ENCODE peak calls at places on chromosomes 1 and 21, in seven cellular contexts. A is mammary epithelial cell, O is suprapubic skin, N is neural crest cell, I is left lung, S is foreskin fibroblast, W is sigmoid colon. J is an unnamed sample.

GRCh38 chr1:222071313-222071886 is 329.5 kb upstream of the DUSP10 start:
- DNase-seq in O (no peak), I (no peak), N (no peak), W (no peak), S (peak), A (no peak), J (no peak)

GRCh38 chr1:9135145-9135836 is 6.4 kb upstream of the GPR157 start:
- DNase-seq in I (no peak), O (no peak), W (no peak), N (no peak), A (no peak), S (no peak), J (no peak)

GRCh38 chr21:20882462-20883415 is 115.5 kb upstream of the NCAM2 start:
- DNase-seq in N (peak), S (peak), W (no peak), O (no peak), I (no peak), A (no peak), J (no peak)

GRCh38 chr1:65440915-65441314 is 20.4 kb downstream of the LEPR start:
- DNase-seq in I (no peak), S (peak), W (no peak), A (no peak), O (no peak), N (no peak), J (no peak)

GRCh38 chr1:150869683-150870082 is 6.7 kb downstream of the ARNT start:
- DNase-seq in S (no peak), I (no peak), A (no peak), N (no peak), O (no peak), W (no peak), J (no peak)

GRCh38 chr1:99606306-99606705 is 39.6 kb upstream of the PALMD start:
- DNase-seq in A (no peak), I (no peak), O (no peak), S (peak), N (no peak), W (no peak), J (no peak)

GRCh38 chr1:107782192-107782845 is 182.7 kb downstream of the VAV3 start:
- DNase-seq in A (peak), I (no peak), W (no peak), S (peak), O (no peak), N (peak), J (no peak)

GRCh38 chr1:110605901-110606783 is at the start of gene KCNA2:
- DNase-seq in S (peak), W (peak), I (peak), A (no peak), O (peak), N (peak), J (peak)

GRCh38 chr1:183600136-183600535 is 9.9 kb upstream of the NCF2 start:
- DNase-seq in I (no peak), W (no peak), A (peak), S (peak), N (no peak), O (no peak), J (no peak)

GRCh38 chr1:25099343-25099951 is 132.9 kb downstream of the SYF2 start:
- DNase-seq in W (no peak), I (no peak), N (no peak), S (no peak), A (no peak), O (no peak), J (no peak)

GRCh38 chr1:219119839-219120238 is 53.8 kb upstream of the LYPLAL1 start:
- DNase-seq in N (no peak), S (peak), O (no peak), W (no peak), A (no peak), I (no peak), J (no peak)

GRCh38 chr1:38730511-38731397 is 128.8 kb downstream of the RRAGC start:
- DNase-seq in S (no peak), I (no peak), W (no peak), N (no peak), A (peak), O (no peak), J (no peak)

GRCh38 chr1:28296401-28297220 is 32.2 kb upstream of the MED18 start:
- DNase-seq in A (no peak), W (peak), N (peak), O (no peak), S (peak), I (no peak), J (peak)

GRCh38 chr21:7947422-7947821 is 2574.0 kb upstream of the TPTE start:
- DNase-seq in S (no peak), O (no peak), N (no peak), I (no peak), A (no peak), W (no peak), J (no peak)

GRCh38 chr1:31674626-31675025 is 29.2 kb downstream of the COL16A1 start:
- DNase-seq in W (no peak), N (no peak), I (no peak), O (no peak), A (no peak), S (peak), J (no peak)

GRCh38 chr1:111628153-111628552 is 8.6 kb downstream of the RAP1A start:
- DNase-seq in I (no peak), A (no peak), N (no peak), W (no peak), S (no peak), O (no peak), J (no peak)

GRCh38 chr1:156172696-156173470 is 19.5 kb downstream of the SEMA4A start:
- DNase-seq in A (no peak), W (peak), N (no peak), I (peak), O (no peak), S (no peak), J (no peak)
- TF ChIP-seq CTCF in A (no peak), W (no peak), N (no peak), I (no peak), O (no peak), S (no peak), J (no peak)

GRCh38 chr1:220123889-220124288 is 30.0 kb downstream of the IARS2 start:
- DNase-seq in A (no peak), O (no peak), N (peak), W (no peak), S (no peak), I (no peak), J (no peak)
- TF ChIP-seq CTCF in A (peak), O (no peak), N (peak), W (no peak), S (peak), I (no peak), J (peak)

GRCh38 chr1:235872270-235872669 is 5.6 kb upstream of the LYST start:
- DNase-seq in N (no peak), W (no peak), A (no peak), O (no peak), I (no peak), S (no peak), J (no peak)

GRCh38 chr1:235875236-235875635 is 8.5 kb upstream of the LYST start:
- DNase-seq in N (no peak), A (no peak), I (no peak), W (no peak), S (no peak), O (no peak), J (no peak)

GRCh38 chr1:235874226-235874625 is 7.5 kb upstream of the LYST start:
- DNase-seq in O (no peak), N (no peak), S (no peak), A (no peak), I (no peak), W (no peak), J (no peak)

GRCh38 chr1:235873045-235873444 is 6.3 kb upstream of the LYST start:
- DNase-seq in W (no peak), O (no peak), A (no peak), N (no peak), S (no peak), I (no peak), J (no peak)

GRCh38 chr1:235873571-235873970 is 6.9 kb upstream of the LYST start:
- DNase-seq in S (no peak), A (no peak), O (no peak), W (no peak), N (no peak), I (no peak), J (no peak)
- TF ChIP-seq CTCF in S (no peak), A (no peak), O (no peak), W (no peak), N (no peak), I (no peak), J (no peak)

DNA sequence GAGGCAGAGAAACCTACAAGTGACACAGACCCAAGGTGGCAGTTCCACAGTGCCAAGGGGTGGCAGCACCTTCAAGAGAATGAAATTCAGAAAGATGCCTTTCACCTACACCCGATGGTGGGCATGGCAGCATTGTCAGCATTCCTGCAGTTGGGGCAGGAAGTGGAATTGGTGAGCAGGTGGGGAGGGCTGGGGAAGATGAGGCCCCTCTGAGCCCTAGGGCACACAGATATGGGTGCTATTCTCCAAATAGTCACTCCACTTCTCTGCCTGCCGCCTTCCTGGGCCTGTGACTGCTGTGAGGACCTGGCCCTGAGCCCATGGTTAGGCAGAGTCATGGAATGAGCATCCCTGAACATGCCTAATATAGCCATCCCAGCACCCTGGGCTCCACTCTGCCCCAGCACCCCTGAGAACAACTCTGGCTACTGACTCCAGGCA is 8.3 kb downstream of the SHISA4 start:
- DNase-seq in N (no peak), W (peak), O (no peak), I (no peak), S (peak), A (peak), J (no peak)
- TF ChIP-seq CTCF in N (no peak), W (no peak), O (no peak), I (no peak), S (no peak), A (no peak), J (no peak)

GRCh38 chr1:46342677-46343350 is 2.2 kb downstream of the NSUN4 start:
- DNase-seq in W (peak), N (no peak), S (no peak), A (no peak), O (peak), I (no peak), J (no peak)

GRCh38 chr1:46343351-46343695 is 2.7 kb downstream of the NSUN4 start:
- DNase-seq in N (no peak), O (peak), W (peak), A (no peak), S (no peak), I (no peak), J (no peak)

GRCh38 chr1:46343705-46344104 is 3.1 kb downstream of the NSUN4 start:
- DNase-seq in A (no peak), W (no peak), O (peak), S (no peak), I (no peak), N (no peak), J (no peak)

GRCh38 chr1:46341222-46342083 is 846 bp downstream of the NSUN4 start:
- DNase-seq in I (no peak), A (no peak), W (peak), O (peak), S (peak), N (no peak), J (no peak)

GRCh38 chr1:46342084-46342656 is 1.6 kb downstream of the NSUN4 start:
- DNase-seq in N (no peak), A (peak), S (peak), O (peak), W (no peak), I (no peak), J (no peak)
- TF ChIP-seq CTCF in N (peak), A (peak), S (peak), O (no peak), W (no peak), I (peak), J (peak)